ENCODE peak calls at places on chromosomes 4 and X, in ten cellular contexts. One of them, this sample, is unnamed.

GRCh38 chr4:1198070-1198844 is 25.9 kb upstream of the SPON2 start:
- DNase-seq in AG08396: no peak
- DNase-seq in NT2/D1: no peak
- DNase-seq in Caco-2: peak; percentile 25
- DNase-seq in CD4-positive, CD25-positive, alpha-beta regulatory T cell: no peak
- DNase-seq in CD8-positive, alpha-beta memory T cell: no peak
- DNase-seq in HL-60: no peak
- DNase-seq in germinal center: no peak
- DNase-seq in A172: no peak
- DNase-seq in nephron progenitor cell: no peak
- DNase-seq in this sample: no peak

GRCh38 chr4:149896428-149896827 is 80.8 kb upstream of the IQCM start:
- DNase-seq in AG08396: peak; percentile 49
- DNase-seq in germinal center: no peak
- DNase-seq in Caco-2: no peak
- DNase-seq in HL-60: no peak
- DNase-seq in NT2/D1: no peak
- DNase-seq in CD8-positive, alpha-beta memory T cell: no peak
- DNase-seq in A172: peak; percentile 54
- DNase-seq in CD4-positive, CD25-positive, alpha-beta regulatory T cell: no peak
- DNase-seq in nephron progenitor cell: peak; percentile 21
- DNase-seq in this sample: peak; percentile 8

GRCh38 chr4:123248260-123248659 is 148.3 kb upstream of the SPRY1 start:
- DNase-seq in AG08396: no peak
- DNase-seq in CD4-positive, CD25-positive, alpha-beta regulatory T cell: no peak
- DNase-seq in A172: no peak
- DNase-seq in nephron progenitor cell: no peak
- DNase-seq in NT2/D1: no peak
- DNase-seq in Caco-2: no peak
- DNase-seq in germinal center: no peak
- DNase-seq in CD8-positive, alpha-beta memory T cell: no peak
- DNase-seq in HL-60: no peak
- DNase-seq in this sample: no peak

GRCh38 chrX:123773258-123773978 is 40.6 kb upstream of the THOC2 start:
- DNase-seq in HL-60: no peak
- DNase-seq in CD8-positive, alpha-beta memory T cell: no peak
- DNase-seq in nephron progenitor cell: no peak
- DNase-seq in Caco-2: no peak
- DNase-seq in germinal center: no peak
- DNase-seq in CD4-positive, CD25-positive, alpha-beta regulatory T cell: no peak
- DNase-seq in AG08396: no peak
- DNase-seq in A172: no peak
- DNase-seq in NT2/D1: no peak
- DNase-seq in this sample: no peak

GRCh38 chr4:106222548-106222947 is 93.5 kb downstream of the TBCK start:
- DNase-seq in HL-60: no peak
- DNase-seq in nephron progenitor cell: no peak
- DNase-seq in germinal center: no peak
- DNase-seq in Caco-2: no peak
- DNase-seq in CD8-positive, alpha-beta memory T cell: no peak
- DNase-seq in CD4-positive, CD25-positive, alpha-beta regulatory T cell: no peak
- DNase-seq in AG08396: no peak
- DNase-seq in A172: no peak
- DNase-seq in NT2/D1: peak; percentile 3
- DNase-seq in this sample: no peak

GRCh38 chrX:137749282-137749681 is 183.4 kb downstream of the ZIC3 start:
- DNase-seq in CD8-positive, alpha-beta memory T cell: no peak
- DNase-seq in A172: no peak
- DNase-seq in CD4-positive, CD25-positive, alpha-beta regulatory T cell: no peak
- DNase-seq in Caco-2: no peak
- DNase-seq in HL-60: no peak
- DNase-seq in nephron progenitor cell: no peak
- DNase-seq in germinal center: no peak
- DNase-seq in NT2/D1: no peak
- DNase-seq in AG08396: no peak
- DNase-seq in this sample: peak; percentile 39

GRCh38 chrX:112851161-112851779 is 10.6 kb upstream of the AMOT start:
- DNase-seq in nephron progenitor cell: no peak
- DNase-seq in HL-60: no peak
- DNase-seq in A172: no peak
- DNase-seq in AG08396: no peak
- DNase-seq in Caco-2: peak; percentile 78
- DNase-seq in CD8-positive, alpha-beta memory T cell: no peak
- DNase-seq in germinal center: no peak
- DNase-seq in CD4-positive, CD25-positive, alpha-beta regulatory T cell: no peak
- DNase-seq in NT2/D1: peak; percentile 74
- DNase-seq in this sample: peak; percentile 95

GRCh38 chrX:107672955-107673378 is 44.7 kb downstream of the PRPS1 start:
- DNase-seq in HL-60: no peak
- DNase-seq in Caco-2: peak; percentile 42
- DNase-seq in CD8-positive, alpha-beta memory T cell: peak; percentile 91
- DNase-seq in nephron progenitor cell: peak; percentile 51
- DNase-seq in A172: peak; percentile 38
- DNase-seq in germinal center: peak; percentile 47
- DNase-seq in NT2/D1: no peak
- DNase-seq in CD4-positive, CD25-positive, alpha-beta regulatory T cell: peak; percentile 89
- DNase-seq in AG08396: no peak
- DNase-seq in this sample: peak; percentile 86

GRCh38 chr4:188196134-188196735 is 57.0 kb downstream of the TRIML1 start:
- DNase-seq in HL-60: no peak
- DNase-seq in nephron progenitor cell: no peak
- DNase-seq in NT2/D1: no peak
- DNase-seq in germinal center: no peak
- DNase-seq in Caco-2: peak; percentile 45
- DNase-seq in AG08396: no peak
- DNase-seq in CD8-positive, alpha-beta memory T cell: no peak
- DNase-seq in A172: no peak
- DNase-seq in CD4-positive, CD25-positive, alpha-beta regulatory T cell: no peak
- DNase-seq in this sample: peak; percentile 36

GRCh38 chr4:73208376-73208775 is 50.2 kb downstream of the ANKRD17 start:
- DNase-seq in germinal center: no peak
- DNase-seq in HL-60: no peak
- DNase-seq in NT2/D1: no peak
- DNase-seq in CD4-positive, CD25-positive, alpha-beta regulatory T cell: no peak
- DNase-seq in A172: no peak
- DNase-seq in nephron progenitor cell: no peak
- DNase-seq in CD8-positive, alpha-beta memory T cell: no peak
- DNase-seq in Caco-2: no peak
- DNase-seq in AG08396: peak; percentile 14
- DNase-seq in this sample: no peak

GRCh38 chr4:76716020-76716419 is 181.9 kb downstream of the SOWAHB start:
- DNase-seq in AG08396: no peak
- DNase-seq in nephron progenitor cell: no peak
- DNase-seq in germinal center: no peak
- DNase-seq in CD8-positive, alpha-beta memory T cell: no peak
- DNase-seq in A172: no peak
- DNase-seq in Caco-2: no peak
- DNase-seq in CD4-positive, CD25-positive, alpha-beta regulatory T cell: no peak
- DNase-seq in HL-60: no peak
- DNase-seq in NT2/D1: no peak
- DNase-seq in this sample: no peak

GRCh38 chr4:128606173-128606572 is 203.3 kb upstream of the JADE1 start:
- DNase-seq in Caco-2: no peak
- DNase-seq in AG08396: peak; percentile 24
- DNase-seq in nephron progenitor cell: no peak
- DNase-seq in CD8-positive, alpha-beta memory T cell: no peak
- DNase-seq in NT2/D1: no peak
- DNase-seq in CD4-positive, CD25-positive, alpha-beta regulatory T cell: no peak
- DNase-seq in A172: peak; percentile 76
- DNase-seq in HL-60: no peak
- DNase-seq in germinal center: no peak
- DNase-seq in this sample: no peak

GRCh38 chrX:130669233-130669632 is 233.8 kb downstream of the ENOX2 start:
- DNase-seq in CD4-positive, CD25-positive, alpha-beta regulatory T cell: no peak
- DNase-seq in germinal center: no peak
- DNase-seq in Caco-2: no peak
- DNase-seq in HL-60: no peak
- DNase-seq in NT2/D1: no peak
- DNase-seq in nephron progenitor cell: no peak
- DNase-seq in CD8-positive, alpha-beta memory T cell: no peak
- DNase-seq in A172: peak; percentile 12
- DNase-seq in AG08396: peak; percentile 14
- DNase-seq in this sample: no peak

GRCh38 chr4:90211174-90211573 is 84.0 kb downstream of the CCSER1 start:
- DNase-seq in CD8-positive, alpha-beta memory T cell: no peak
- DNase-seq in CD4-positive, CD25-positive, alpha-beta regulatory T cell: no peak
- DNase-seq in Caco-2: no peak
- DNase-seq in NT2/D1: no peak
- DNase-seq in A172: no peak
- DNase-seq in HL-60: no peak
- DNase-seq in AG08396: no peak
- DNase-seq in germinal center: no peak
- DNase-seq in nephron progenitor cell: no peak
- DNase-seq in this sample: no peak

GRCh38 chr4:107603430-107603829 is 116.6 kb downstream of the PAPSS1 start:
- DNase-seq in AG08396: no peak
- DNase-seq in CD8-positive, alpha-beta memory T cell: no peak
- DNase-seq in nephron progenitor cell: no peak
- DNase-seq in germinal center: no peak
- DNase-seq in A172: no peak
- DNase-seq in HL-60: no peak
- DNase-seq in NT2/D1: no peak
- DNase-seq in CD4-positive, CD25-positive, alpha-beta regulatory T cell: no peak
- DNase-seq in Caco-2: no peak
- DNase-seq in this sample: no peak

GRCh38 chr4:177322156-177322685 is 12.5 kb downstream of the NEIL3 start:
- DNase-seq in A172: no peak
- DNase-seq in Caco-2: no peak
- DNase-seq in germinal center: no peak
- DNase-seq in NT2/D1: no peak
- DNase-seq in nephron progenitor cell: no peak
- DNase-seq in CD4-positive, CD25-positive, alpha-beta regulatory T cell: no peak
- DNase-seq in HL-60: no peak
- DNase-seq in AG08396: peak; percentile 15
- DNase-seq in CD8-positive, alpha-beta memory T cell: no peak
- DNase-seq in this sample: no peak

GRCh38 chrX:68727696-68728095 is 80.2 kb downstream of the STARD8 start:
- DNase-seq in NT2/D1: no peak
- DNase-seq in A172: no peak
- DNase-seq in nephron progenitor cell: no peak
- DNase-seq in Caco-2: no peak
- DNase-seq in CD8-positive, alpha-beta memory T cell: no peak
- DNase-seq in AG08396: no peak
- DNase-seq in CD4-positive, CD25-positive, alpha-beta regulatory T cell: no peak
- DNase-seq in HL-60: no peak
- DNase-seq in germinal center: no peak
- DNase-seq in this sample: no peak

GRCh38 chr4:155473420-155474095 is 96.8 kb upstream of the MAP9 start:
- DNase-seq in HL-60: no peak
- DNase-seq in CD4-positive, CD25-positive, alpha-beta regulatory T cell: no peak
- DNase-seq in nephron progenitor cell: no peak
- DNase-seq in CD8-positive, alpha-beta memory T cell: no peak
- DNase-seq in A172: no peak
- DNase-seq in NT2/D1: no peak
- DNase-seq in Caco-2: no peak
- DNase-seq in germinal center: no peak
- DNase-seq in AG08396: no peak
- DNase-seq in this sample: no peak

GRCh38 chr4:44869222-44869882 is 143.0 kb upstream of the GNPDA2 start:
- DNase-seq in CD4-positive, CD25-positive, alpha-beta regulatory T cell: no peak
- DNase-seq in HL-60: no peak
- DNase-seq in AG08396: no peak
- DNase-seq in CD8-positive, alpha-beta memory T cell: no peak
- DNase-seq in nephron progenitor cell: no peak
- DNase-seq in NT2/D1: no peak
- DNase-seq in Caco-2: no peak
- DNase-seq in germinal center: no peak
- DNase-seq in A172: no peak
- DNase-seq in this sample: peak; percentile 4

GRCh38 chr4:118942465-118942864 is 53.8 kb downstream of the SYNPO2 start:
- DNase-seq in AG08396: no peak
- DNase-seq in germinal center: no peak
- DNase-seq in HL-60: peak; percentile 83
- DNase-seq in A172: peak; percentile 84
- DNase-seq in CD4-positive, CD25-positive, alpha-beta regulatory T cell: no peak
- DNase-seq in NT2/D1: no peak
- DNase-seq in nephron progenitor cell: no peak
- DNase-seq in CD8-positive, alpha-beta memory T cell: no peak
- DNase-seq in Caco-2: no peak
- DNase-seq in this sample: no peak

GRCh38 chrX:44947995-44948394 is 75.0 kb downstream of the KDM6A start:
- DNase-seq in CD4-positive, CD25-positive, alpha-beta regulatory T cell: no peak
- DNase-seq in HL-60: no peak
- DNase-seq in nephron progenitor cell: no peak
- DNase-seq in A172: no peak
- DNase-seq in germinal center: no peak
- DNase-seq in NT2/D1: no peak
- DNase-seq in CD8-positive, alpha-beta memory T cell: no peak
- DNase-seq in Caco-2: no peak
- DNase-seq in AG08396: no peak
- DNase-seq in this sample: peak; percentile 18

GRCh38 chr4:20288047-20288650 is 36.4 kb downstream of the SLIT2 start:
- DNase-seq in CD4-positive, CD25-positive, alpha-beta regulatory T cell: no peak
- DNase-seq in germinal center: no peak
- DNase-seq in HL-60: no peak
- DNase-seq in Caco-2: no peak
- DNase-seq in A172: no peak
- DNase-seq in AG08396: no peak
- DNase-seq in NT2/D1: no peak
- DNase-seq in CD8-positive, alpha-beta memory T cell: no peak
- DNase-seq in nephron progenitor cell: no peak
- DNase-seq in this sample: no peak